ENCODE peak calls at places on chromosomes 3 and 15, in seven cellular contexts. N is stimulated activated CD8-positive, alpha-beta memory T cell treated with anti-CD3 and anti-CD28 coated beads, Interleukin-12 subunit alpha, Interleukin-12 subunit beta, amount 100 ng/mL, for 4 hours; Q is GM23338; H is stimulated activated CD4-positive, alpha-beta T cell treated with anti-CD3 and anti-CD28 coated beads, Interleukin-2, amount 100 ng/mL, for 48 hours; C is endothelial cell; A is MM.1S; R is AML-193. F is an unnamed sample.

GRCh38 chr3:24235121-24235520 is 259.5 kb downstream of the THRB start:
- DNase-seq in N (no peak), Q (no peak), H (no peak), C (no peak), A (peak), R (no peak), F (no peak)

GRCh38 chr15:52483712-52484111 is 45.0 kb downstream of the MYO5A start:
- DNase-seq in N (no peak), Q (no peak), H (no peak), C (no peak), A (no peak), R (no peak), F (no peak)

GRCh38 chr15:88954431-88955277 is 41.5 kb upstream of the MFGE8 start:
- DNase-seq in N (no peak), Q (no peak), H (no peak), C (no peak), A (no peak), R (no peak), F (no peak)

GRCh38 chr3:99644017-99644416 is 5.6 kb downstream of the COL8A1 start:
- DNase-seq in N (no peak), Q (no peak), H (no peak), C (no peak), A (no peak), R (no peak), F (no peak)

GRCh38 chr15:96181873-96182301 is 148.6 kb upstream of the NR2F2 start:
- DNase-seq in N (no peak), Q (no peak), H (no peak), C (no peak), A (no peak), R (no peak), F (peak)

GRCh38 chr15:52139599-52140462 is 27.3 kb upstream of the BCL2L10 start:
- DNase-seq in N (peak), Q (peak), H (peak), C (peak), A (peak), R (peak), F (peak)

GRCh38 chr3:20080956-20081554 is 40.8 kb downstream of the KAT2B start:
- DNase-seq in N (peak), Q (no peak), H (no peak), C (no peak), A (no peak), R (no peak), F (no peak)

GRCh38 chr3:195160908-195161434 is 110.0 kb downstream of the XXYLT1 start:
- DNase-seq in N (no peak), Q (no peak), H (no peak), C (no peak), A (peak), R (no peak), F (no peak)

GRCh38 chr3:30659270-30660127 is 53.1 kb downstream of the TGFBR2 start:
- DNase-seq in N (no peak), Q (no peak), H (no peak), C (no peak), A (peak), R (no peak), F (peak)

GRCh38 chr3:42498791-42499477 is 3.5 kb upstream of the VIPR1 start:
- DNase-seq in N (no peak), Q (no peak), H (no peak), C (no peak), A (no peak), R (no peak), F (no peak)

GRCh38 chr3:156723182-156723619 is 48.8 kb downstream of the TIPARP start:
- DNase-seq in N (no peak), Q (no peak), H (no peak), C (no peak), A (no peak), R (no peak), F (no peak)

GRCh38 chr15:48177875-48178611 is at the start of gene MYEF2:
- DNase-seq in N (peak), Q (peak), H (peak), C (peak), A (peak), R (no peak), F (peak)

GRCh38 chr3:140834266-140835037 is 107.2 kb upstream of the SLC25A36 start:
- DNase-seq in N (no peak), Q (no peak), H (no peak), C (no peak), A (no peak), R (no peak), F (peak)

GRCh38 chr3:67884345-67884744 is 229.9 kb upstream of the SUCLG2 start:
- DNase-seq in N (no peak), Q (no peak), H (no peak), C (no peak), A (no peak), R (no peak), F (no peak)

GRCh38 chr3:149605902-149606301 is 51.9 kb downstream of the WWTR1 start:
- DNase-seq in N (no peak), Q (no peak), H (no peak), C (no peak), A (no peak), R (no peak), F (no peak)

GRCh38 chr3:197558000-197558399 is 2.2 kb upstream of the BDH1 start:
- DNase-seq in N (no peak), Q (no peak), H (no peak), C (no peak), A (no peak), R (no peak), F (no peak)

GRCh38 chr15:67721996-67722395 is 103.3 kb upstream of the SKOR1 start:
- DNase-seq in N (no peak), Q (no peak), H (no peak), C (no peak), A (no peak), R (no peak), F (no peak)

GRCh38 chr15:57896114-57896513 is 169.4 kb downstream of the ALDH1A2 start:
- DNase-seq in N (no peak), Q (no peak), H (no peak), C (no peak), A (no peak), R (no peak), F (no peak)

GRCh38 chr15:49036650-49037545 is 9.3 kb downstream of the SECISBP2L start:
- DNase-seq in N (no peak), Q (no peak), H (no peak), C (no peak), A (no peak), R (no peak), F (no peak)

GRCh38 chr3:192857148-192857735 is 60.4 kb downstream of the MB21D2 start:
- DNase-seq in N (no peak), Q (no peak), H (no peak), C (no peak), A (no peak), R (no peak), F (no peak)

GRCh38 chr3:149547954-149548728 is 73.6 kb downstream of the TM4SF4 start:
- DNase-seq in N (no peak), Q (peak), H (no peak), C (no peak), A (no peak), R (no peak), F (no peak)

GRCh38 chr3:107117922-107118576 is 259.2 kb upstream of the CCDC54 start:
- DNase-seq in N (no peak), Q (peak), H (no peak), C (peak), A (peak), R (peak), F (peak)

GRCh38 chr15:38564557-38565286 is at the start of gene RASGRP1:
- DNase-seq in N (peak), Q (peak), H (peak), C (peak), A (peak), R (peak), F (no peak)

GRCh38 chr15:33716025-33716424 is 252.3 kb upstream of the CHRM5 start:
- DNase-seq in N (no peak), Q (no peak), H (peak), C (no peak), A (no peak), R (no peak), F (no peak)

GRCh38 chr15:88697276-88697675 is 58.5 kb downstream of the ISG20 start:
- DNase-seq in N (no peak), Q (no peak), H (no peak), C (no peak), A (no peak), R (no peak), F (no peak)

GRCh38 chr15:79811406-79812405 is 85.1 kb downstream of the MTHFS start:
- DNase-seq in N (no peak), Q (no peak), H (no peak), C (no peak), A (no peak), R (no peak), F (peak)

GRCh38 chr15:59148160-59148810 is 43.3 kb downstream of the CCNB2 start:
- DNase-seq in N (no peak), Q (peak), H (no peak), C (no peak), A (no peak), R (no peak), F (no peak)

GRCh38 chr15:37361621-37362020 is 261.3 kb upstream of the MEIS2 start:
- DNase-seq in N (no peak), Q (no peak), H (no peak), C (no peak), A (no peak), R (no peak), F (no peak)

GRCh38 chr3:172082269-172082668 is 42.9 kb downstream of the FNDC3B start:
- DNase-seq in N (no peak), Q (no peak), H (no peak), C (no peak), A (no peak), R (no peak), F (peak)

GRCh38 chr3:119098620-119099222 is 47.2 kb upstream of the TEX55 start:
- DNase-seq in N (no peak), Q (peak), H (peak), C (peak), A (peak), R (peak), F (peak)

GRCh38 chr3:63056932-63057331 is 181.7 kb upstream of the CADPS start:
- DNase-seq in N (no peak), Q (no peak), H (no peak), C (no peak), A (no peak), R (no peak), F (no peak)

GRCh38 chr15:43346305-43346704 is 15.9 kb upstream of the LCMT2 start:
- DNase-seq in N (no peak), Q (no peak), H (no peak), C (no peak), A (no peak), R (no peak), F (no peak)

GRCh38 chr15:39127151-39127815 is 453.6 kb upstream of the THBS1 start:
- DNase-seq in N (no peak), Q (no peak), H (no peak), C (no peak), A (no peak), R (no peak), F (no peak)

F was measured in HFF-Myc.